ENCODE peak calls at places on chromosomes 6 and 20, in nine cellular contexts. Y, V, J, Z, R, N, A, F and E are unnamed samples.
A peak's percentile ranks its signal among the peaks of the same experiment; 100 is the strongest.

GRCh38 chr6:52595000-52595795 is 18.3 kb upstream of the TRAM2 start:
- DNase-seq in Y (peak; percentile 78), V (peak; percentile 53), J (no peak), Z (peak; percentile 90), R (peak; percentile 94), N (no peak), A (peak; percentile 98), F (peak; percentile 94), E (no peak)

GRCh38 chr20:21767739-21768223 is 62.3 kb downstream of the PAX1 start:
- DNase-seq in Y (no peak), V (no peak), J (no peak), Z (no peak), R (no peak), N (peak; percentile 14), A (no peak), F (peak; percentile 27), E (peak; percentile 16)

GRCh38 chr6:50654155-50654554 is 59.2 kb upstream of the TFAP2D start:
- DNase-seq in Y (no peak), V (no peak), J (no peak), Z (no peak), R (no peak), N (no peak), A (no peak), F (no peak), E (no peak)

GRCh38 chr6:142013875-142014495 is 118.7 kb upstream of the GJE1 start:
- DNase-seq in Y (no peak), V (no peak), J (no peak), Z (peak; percentile 36), R (peak; percentile 4), N (no peak), A (no peak), F (peak; percentile 91), E (no peak)

GRCh38 chr6:81895511-81896185 is 143.2 kb upstream of the TENT5A start:
- DNase-seq in Y (no peak), V (no peak), J (no peak), Z (peak; percentile 93), R (peak; percentile 81), N (no peak), A (peak; percentile 71), F (peak; percentile 44), E (no peak)

GRCh38 chr20:39853664-39854063 is 835.4 kb downstream of the MAFB start:
- DNase-seq in Y (peak; percentile 29), V (no peak), J (no peak), Z (peak; percentile 92), R (peak; percentile 58), N (no peak), A (peak; percentile 31), F (peak; percentile 78), E (no peak)

GRCh38 chr6:88705601-88706000 is 257.8 kb downstream of the RNGTT start:
- DNase-seq in Y (no peak), V (no peak), J (no peak), Z (no peak), R (no peak), N (no peak), A (no peak), F (no peak), E (no peak)

GRCh38 chr20:59825944-59826759 is 107.3 kb downstream of the SYCP2 start:
- DNase-seq in Y (no peak), V (peak; percentile 46), J (no peak), Z (no peak), R (no peak), N (peak; percentile 29), A (peak; percentile 25), F (peak; percentile 59), E (no peak)

GRCh38 chr6:8020083-8020482 is 44.1 kb downstream of the BLOC1S5 start:
- DNase-seq in Y (no peak), V (no peak), J (no peak), Z (no peak), R (no peak), N (no peak), A (no peak), F (no peak), E (no peak)

GRCh38 chr6:43843669-43844171 is 73.7 kb downstream of the VEGFA start:
- DNase-seq in Y (no peak), V (no peak), J (no peak), Z (no peak), R (no peak), N (no peak), A (no peak), F (no peak), E (no peak)

GRCh38 chr6:139853302-139853992 is 479.0 kb upstream of the CITED2 start:
- DNase-seq in Y (no peak), V (no peak), J (no peak), Z (peak; percentile 87), R (no peak), N (peak; percentile 33), A (peak; percentile 41), F (peak; percentile 94), E (no peak)

GRCh38 chr6:107491059-107491609 is 1.2 kb downstream of the SOBP start:
- DNase-seq in Y (no peak), V (peak; percentile 36), J (peak; percentile 71), Z (peak; percentile 26), R (no peak), N (no peak), A (no peak), F (no peak), E (peak; percentile 27)

GRCh38 chr20:58313366-58313765 is 3.9 kb downstream of the RAB22A start:
- DNase-seq in Y (no peak), V (no peak), J (no peak), Z (no peak), R (no peak), N (no peak), A (no peak), F (no peak), E (no peak)

GRCh38 chr6:56868687-56869086 is 86.2 kb upstream of the BEND6 start:
- DNase-seq in Y (no peak), V (no peak), J (no peak), Z (peak; percentile 86), R (peak; percentile 33), N (peak; percentile 29), A (peak; percentile 67), F (peak; percentile 48), E (no peak)

GRCh38 chr6:107819976-107820551 is 4.0 kb downstream of the SCML4 start:
- DNase-seq in Y (no peak), V (no peak), J (no peak), Z (peak; percentile 56), R (no peak), N (no peak), A (no peak), F (peak; percentile 21), E (no peak)

GRCh38 chr6:72182337-72183246 is 296.2 kb downstream of the RIMS1 start:
- DNase-seq in Y (no peak), V (peak; percentile 24), J (peak; percentile 13), Z (peak; percentile 31), R (peak; percentile 6), N (peak; percentile 20), A (no peak), F (peak; percentile 62), E (peak; percentile 51)

GRCh38 chr20:41671143-41671542 is 53.0 kb upstream of the CHD6 start:
- DNase-seq in Y (no peak), V (no peak), J (no peak), Z (no peak), R (no peak), N (no peak), A (no peak), F (no peak), E (no peak)

GRCh38 chr6:2655844-2656433 is 94.8 kb downstream of the MYLK4 start:
- DNase-seq in Y (no peak), V (no peak), J (no peak), Z (no peak), R (no peak), N (no peak), A (no peak), F (no peak), E (no peak)

GRCh38 chr20:33658510-33658909 is 3.6 kb upstream of the C20orf144 start:
- DNase-seq in Y (no peak), V (no peak), J (no peak), Z (no peak), R (no peak), N (no peak), A (no peak), F (no peak), E (no peak)

GRCh38 chr6:128882991-128883571 is at the start of gene LAMA2:
- DNase-seq in Y (peak; percentile 7), V (no peak), J (peak; percentile 90), Z (peak; percentile 79), R (peak; percentile 65), N (peak; percentile 48), A (peak; percentile 33), F (peak; percentile 22), E (peak; percentile 86)

GRCh38 chr6:168404560-168404959 is 36.4 kb upstream of the SMOC2 start:
- DNase-seq in Y (no peak), V (no peak), J (no peak), Z (no peak), R (no peak), N (no peak), A (no peak), F (no peak), E (no peak)

GRCh38 chr6:18551228-18551627 is 164.1 kb downstream of the RNF144B start:
- DNase-seq in Y (no peak), V (no peak), J (no peak), Z (peak; percentile 38), R (peak; percentile 86), N (no peak), A (peak; percentile 25), F (peak; percentile 4), E (no peak)

GRCh38 chr20:36856691-36857635 is 19.0 kb upstream of the TLDC2 start:
- DNase-seq in Y (no peak), V (no peak), J (no peak), Z (peak; percentile 62), R (no peak), N (no peak), A (no peak), F (no peak), E (no peak)

GRCh38 chr6:149963212-149963461 is 606 bp upstream of the ULBP1 start:
- DNase-seq in Y (peak; percentile 74), V (no peak), J (no peak), Z (peak; percentile 87), R (peak; percentile 35), N (no peak), A (no peak), F (peak; percentile 80), E (no peak)

GRCh38 chr20:34989118-34989517 is 33.5 kb downstream of the MYH7B start:
- DNase-seq in Y (no peak), V (no peak), J (no peak), Z (no peak), R (no peak), N (no peak), A (no peak), F (no peak), E (no peak)

GRCh38 chr6:25769983-25770382 is 15.4 kb downstream of the SLC17A4 start:
- DNase-seq in Y (no peak), V (no peak), J (no peak), Z (peak; percentile 38), R (no peak), N (peak; percentile 49), A (no peak), F (peak; percentile 87), E (no peak)

GRCh38 chr6:37021356-37022129 is 16.1 kb downstream of the FGD2 start:
- DNase-seq in Y (no peak), V (no peak), J (no peak), Z (peak; percentile 40), R (peak; percentile 44), N (no peak), A (peak; percentile 10), F (peak; percentile 70), E (no peak)

GRCh38 chr6:10621847-10622246 is 72.6 kb downstream of the C6orf52 start:
- DNase-seq in Y (no peak), V (no peak), J (no peak), Z (no peak), R (no peak), N (no peak), A (no peak), F (no peak), E (no peak)

GRCh38 chr6:3835055-3835731 is 14.0 kb upstream of the FAM50B start:
- DNase-seq in Y (no peak), V (no peak), J (no peak), Z (no peak), R (no peak), N (peak; percentile 47), A (no peak), F (peak; percentile 39), E (no peak)

GRCh38 chr20:46375771-46376170 is 30.6 kb downstream of the ELMO2 start:
- DNase-seq in Y (no peak), V (no peak), J (no peak), Z (peak; percentile 17), R (no peak), N (no peak), A (peak; percentile 11), F (peak; percentile 77), E (no peak)